ENCODE peak calls at places on chromosomes 11 and 22, in six cellular contexts. I is transverse colon, T is heart right ventricle, N is Caco-2, S is astrocyte, Q is dorsolateral prefrontal cortex. F is an unnamed sample. For H3K27me3, the result is how much of the 10 kb centered on the place peaks cover.

GRCh38 chr11:131146817-131147490 is 223.5 kb upstream of the NTM start:
- DNase-seq in T (no peak), I (no peak), S (peak), N (no peak), Q (no peak), F (no peak)

GRCh38 chr11:60801194-60801593 is 16.1 kb downstream of the MS4A10 start:
- DNase-seq in I (no peak), S (no peak), T (no peak), Q (no peak), N (no peak), F (no peak)

GRCh38 chr11:1785749-1786261 is 22.1 kb upstream of the CTSD start:
- DNase-seq in Q (no peak), N (no peak), T (no peak), I (no peak), S (no peak), F (no peak)

GRCh38 chr22:41568811-41569210 is 8.0 kb downstream of the CSDC2 start:
- DNase-seq in Q (no peak), N (no peak), S (no peak), T (no peak), I (no peak), F (no peak)

GRCh38 chr11:2096001-2096918 is 42.9 kb downstream of the IGF2 start:
- DNase-seq in N (no peak), T (no peak), I (no peak), S (peak), Q (peak), F (peak)

GRCh38 chr11:64222651-64223000 is 3.4 kb downstream of the TRPT1 start:
- DNase-seq in N (no peak), Q (no peak), S (no peak), I (no peak), T (no peak), F (no peak)

GRCh38 chr22:31092161-31092560 is 11.0 kb downstream of the SMTN start:
- DNase-seq in I (no peak), T (no peak), S (no peak), N (no peak), Q (no peak), F (no peak)

GRCh38 chr11:125055107-125055715 is 7.9 kb upstream of the SLC37A2 start:
- DNase-seq in Q (no peak), N (no peak), I (no peak), S (no peak), T (no peak), F (no peak)

GRCh38 chr11:61472868-61473267 is 35.7 kb upstream of the LRRC10B start:
- DNase-seq in S (peak), I (no peak), N (no peak), T (peak), Q (no peak), F (no peak)

DNA sequence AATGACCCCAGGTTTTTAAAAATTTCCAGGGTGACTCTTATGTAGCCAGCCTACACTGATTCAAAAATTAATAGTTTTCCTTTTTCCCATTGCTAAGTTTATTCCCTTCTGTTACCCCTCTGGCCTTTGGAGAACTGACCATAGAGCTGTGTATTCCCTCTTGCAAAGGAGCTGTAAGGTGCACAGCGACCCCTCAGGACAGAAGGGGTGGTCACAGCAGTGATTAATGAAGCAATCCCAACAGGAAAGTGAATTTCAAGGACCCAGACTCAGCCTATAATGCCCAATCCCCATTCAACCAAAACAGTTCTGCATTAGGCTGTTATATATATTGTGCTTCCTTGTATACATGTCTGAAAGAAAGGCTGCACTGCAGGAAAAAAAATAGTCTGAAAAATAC is 147.1 kb downstream of the WT1 start:
- DNase-seq in N (no peak), Q (no peak), S (no peak), I (no peak), T (no peak), F (no peak)
- TF ChIP-seq CTCF in N (no peak), Q (no peak), S (no peak), I (no peak), T (no peak), F (peak)

GRCh38 chr22:39220897-39221850 is 23.6 kb downstream of the PDGFB start:
- DNase-seq in N (peak), T (no peak), Q (no peak), S (no peak), I (no peak), F (no peak)

GRCh38 chr22:39225591-39225990 is 19.2 kb downstream of the PDGFB start:
- DNase-seq in T (no peak), S (no peak), I (no peak), Q (no peak), N (no peak), F (no peak)

GRCh38 chr22:39224550-39224949 is 20.2 kb downstream of the PDGFB start:
- DNase-seq in T (no peak), N (no peak), S (no peak), Q (no peak), I (no peak), F (no peak)

GRCh38 chr22:39221999-39222686 is 22.6 kb downstream of the PDGFB start:
- DNase-seq in S (no peak), Q (no peak), I (no peak), N (no peak), T (no peak), F (no peak)

DNA sequence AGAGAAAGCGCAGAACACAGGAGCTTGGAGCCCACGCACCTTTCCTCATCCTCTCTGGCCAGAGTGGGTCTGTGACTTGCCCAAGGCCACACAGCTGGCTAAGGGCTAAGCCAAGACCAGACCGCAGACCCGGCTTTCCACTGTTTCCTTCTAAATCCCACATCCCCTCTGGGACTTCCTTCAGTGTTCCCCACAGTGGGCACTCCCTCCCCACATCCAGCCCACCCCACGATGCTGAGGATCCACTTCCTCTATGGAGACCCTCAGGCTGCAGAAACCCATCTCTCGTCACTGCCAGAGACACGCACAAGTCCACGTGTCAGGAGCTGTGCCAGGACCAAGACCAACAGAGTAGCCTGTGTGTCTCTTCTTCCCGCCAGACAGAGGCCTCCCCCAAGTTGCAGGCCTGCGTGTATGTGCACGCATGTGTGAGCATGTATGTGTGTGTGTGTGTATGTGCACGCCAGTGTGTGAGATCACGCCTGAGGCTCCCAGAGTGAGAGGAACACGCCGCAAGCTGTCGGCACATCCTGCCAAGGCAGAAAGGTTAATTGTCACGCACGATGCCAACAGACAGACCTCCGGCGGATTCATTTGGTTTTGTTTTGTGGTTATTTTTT is 21.6 kb downstream of the PDGFB start:
- DNase-seq in S (no peak), N (no peak), Q (no peak), I (no peak), T (no peak), F (no peak)
- H3K27me3 ChIP-seq in S (under half), N (under half), Q (under half), I (under half), T (under half), F (under half)

GRCh38 chr11:21142007-21142406 is 472.6 kb downstream of the NELL1 start:
- DNase-seq in I (no peak), S (no peak), Q (no peak), T (no peak), N (no peak), F (no peak)
- TF ChIP-seq CTCF in I (no peak), S (no peak), Q (no peak), T (no peak), N (no peak), F (no peak)

GRCh38 chr11:32402836-32403235 is 32.5 kb downstream of the WT1 start:
- DNase-seq in I (no peak), Q (no peak), N (no peak), S (no peak), T (no peak), F (no peak)
- H3K27me3 ChIP-seq in I (under half), Q (under half), N (under half), S (under half), T (under half), F (under half)

GRCh38 chr11:117950320-117950719 is 21.1 kb upstream of the TMPRSS13 start:
- DNase-seq in N (no peak), T (no peak), I (peak), S (no peak), Q (no peak), F (no peak)
- TF ChIP-seq CTCF in N (peak), T (no peak), I (peak), S (peak), Q (no peak), F (peak)

DNA sequence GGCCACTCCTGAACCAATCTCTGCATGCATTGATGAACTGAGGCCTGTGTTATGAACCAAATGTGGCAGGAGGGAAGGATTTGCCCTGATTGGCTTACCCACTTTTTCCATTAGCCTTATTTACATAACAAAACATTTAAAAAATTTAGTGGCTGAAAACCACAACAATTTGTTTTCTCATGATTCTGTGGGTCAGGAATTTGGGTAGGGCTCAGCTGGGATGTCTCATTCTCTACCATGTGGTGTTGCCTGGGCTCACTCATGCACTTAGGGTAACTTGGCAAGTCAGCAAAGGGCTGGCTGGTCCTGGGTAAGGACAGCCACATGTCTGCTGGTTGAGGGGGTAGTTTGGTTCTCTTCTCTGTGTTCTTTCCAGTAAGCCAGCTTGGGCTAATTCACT is 35.1 kb upstream of the CYP2R1 start:
- DNase-seq in N (no peak), S (peak), I (no peak), T (no peak), Q (no peak), F (peak)
- H3K27me3 ChIP-seq in N (under half), S (under half), I (under half), T (under half), Q (under half), F (under half)

GRCh38 chr22:17159504-17159951 is 451 bp upstream of the HDHD5 start:
- DNase-seq in S (peak), Q (peak), N (peak), I (peak), T (peak), F (peak)

GRCh38 chr22:17162731-17163130 is 3.7 kb upstream of the HDHD5 start:
- DNase-seq in N (no peak), Q (no peak), I (no peak), S (no peak), T (no peak), F (no peak)

GRCh38 chr22:17161991-17162390 is 2.9 kb upstream of the HDHD5 start:
- DNase-seq in I (no peak), Q (no peak), S (no peak), N (no peak), T (no peak), F (no peak)

GRCh38 chr22:17167486-17167885 is 8.4 kb upstream of the HDHD5 start:
- DNase-seq in S (no peak), T (peak), N (no peak), I (no peak), Q (no peak), F (no peak)

DNA sequence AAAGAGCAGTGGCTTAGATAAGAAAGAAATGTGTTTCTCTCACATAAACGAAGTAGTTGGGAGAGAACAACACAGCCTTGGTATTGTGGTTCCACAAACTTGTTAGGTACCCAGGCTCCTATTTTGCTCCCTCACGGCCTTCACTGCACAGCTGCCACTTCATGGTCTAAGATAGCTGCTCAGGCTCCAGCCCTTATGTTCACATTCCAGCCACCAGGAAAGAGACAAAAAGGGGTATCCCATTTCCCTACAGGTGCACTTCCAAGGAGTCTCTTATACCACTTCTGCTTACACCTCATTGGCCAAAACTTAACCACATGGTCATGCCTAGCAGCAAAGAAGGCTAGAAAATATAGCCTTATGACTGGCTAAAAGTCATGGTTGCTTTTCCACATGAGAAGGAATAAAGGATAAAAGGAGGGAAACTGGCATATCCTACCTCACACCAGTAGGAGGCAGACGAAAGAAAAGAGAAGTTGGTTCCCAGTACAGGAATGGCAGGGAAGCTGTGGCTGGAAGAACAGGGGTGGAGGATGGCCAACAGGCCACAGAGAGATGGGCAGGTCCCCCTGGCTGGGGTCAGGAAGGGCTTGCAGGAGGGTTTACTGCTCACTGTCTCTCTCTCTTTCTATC is 5.4 kb upstream of the HDHD5 start:
- DNase-seq in Q (no peak), N (no peak), S (no peak), I (no peak), T (no peak), F (no peak)
- TF ChIP-seq CTCF in Q (no peak), N (no peak), S (peak), I (no peak), T (no peak), F (peak)

DNA sequence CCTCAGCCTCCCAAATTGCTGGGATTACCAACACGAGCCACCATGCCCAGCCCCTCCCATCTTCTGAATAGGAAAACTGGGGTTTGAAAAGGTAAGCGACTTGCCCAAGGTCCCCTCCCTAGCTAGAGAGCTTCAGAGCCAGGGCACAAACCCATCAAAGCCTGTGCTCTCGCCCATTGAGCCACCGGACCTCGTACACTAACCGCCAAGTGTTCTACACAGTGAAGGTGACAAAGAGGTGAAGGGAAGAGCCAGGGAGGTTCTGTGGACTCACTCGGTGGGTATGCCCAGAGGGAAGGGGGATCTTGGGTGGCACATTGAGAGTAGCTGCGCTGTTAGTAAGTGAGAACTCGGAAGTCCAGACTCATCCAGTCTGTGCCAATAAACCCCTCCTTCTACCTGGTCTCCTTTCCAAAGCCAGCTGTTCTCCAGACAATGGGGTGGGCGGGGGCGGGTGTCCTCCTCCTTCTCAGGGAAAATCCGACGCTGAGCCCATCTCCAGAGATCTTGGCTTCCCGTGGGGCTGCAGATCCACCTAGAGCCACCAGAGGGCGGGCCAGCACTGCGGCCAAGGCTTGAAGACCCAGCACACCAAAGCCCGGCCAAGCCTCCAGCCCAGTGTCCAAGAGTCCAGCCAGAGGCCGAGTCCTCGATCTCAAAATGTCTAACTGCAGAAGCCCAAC is 3.2 kb upstream of the RTN4RL2 start:
- DNase-seq in S (peak), N (peak), Q (peak), T (peak), I (peak), F (peak)
- H3K27me3 ChIP-seq in S (under half), N (under half), Q (under half), T (under half), I (under half), F (under half)